ENCODE peak calls at places on chromosome 21, in nine cellular contexts. W is transverse colon; P is omental fat pad; Y is GM06990; D is CD4-positive, alpha-beta T cell; M is endodermal cell; Z is prostate gland; C is stomach; U is RWPE1. V is an unnamed sample.

GRCh38 chr21:40730051-40730760 is 116.8 kb downstream of the DSCAM start:
- DNase-seq in D (no peak), U (no peak), P (no peak), W (no peak), M (no peak), Y (no peak), Z (no peak), C (no peak), V (no peak)

GRCh38 chr21:16117331-16117730 is 387.5 kb downstream of the USP25 start:
- DNase-seq in M (no peak), Y (no peak), Z (no peak), D (no peak), U (no peak), C (no peak), W (no peak), P (no peak), V (no peak)

GRCh38 chr21:17270234-17270633 is 242.6 kb upstream of the CXADR start:
- DNase-seq in W (no peak), P (no peak), Z (peak; percentile 31), M (no peak), U (peak; percentile 5), Y (no peak), C (no peak), D (no peak), V (peak; percentile 19)

GRCh38 chr21:38346286-38346685 is 89.5 kb downstream of the KCNJ15 start:
- DNase-seq in M (no peak), Y (no peak), P (no peak), U (no peak), D (no peak), C (no peak), W (no peak), Z (no peak), V (no peak)

GRCh38 chr21:36658926-36659325 is 40.0 kb upstream of the SIM2 start:
- DNase-seq in Z (no peak), U (no peak), C (no peak), M (no peak), W (no peak), D (no peak), Y (no peak), P (no peak), V (no peak)

GRCh38 chr21:34574581-34574980 is 40.3 kb downstream of the RCAN1 start:
- DNase-seq in Z (no peak), M (no peak), D (no peak), U (no peak), P (no peak), W (no peak), C (no peak), Y (no peak), V (no peak)

GRCh38 chr21:34526618-34527290 is 14.7 kb upstream of the KCNE1 start:
- DNase-seq in W (peak; percentile 76), D (no peak), Y (no peak), C (peak; percentile 77), M (peak; percentile 82), U (peak; percentile 91), P (peak; percentile 48), Z (peak; percentile 69), V (peak; percentile 79)

GRCh38 chr21:42547001-42547905 is 33.6 kb downstream of the SLC37A1 start:
- DNase-seq in Z (peak; percentile 49), P (no peak), U (no peak), D (no peak), M (no peak), W (no peak), Y (no peak), C (no peak), V (no peak)

GRCh38 chr21:25453524-25453923 is 153.8 kb downstream of the MRPL39 start:
- DNase-seq in C (no peak), Y (no peak), D (no peak), Z (no peak), U (no peak), M (no peak), P (no peak), W (no peak), V (no peak)

GRCh38 chr21:16634522-16634914 is 878.3 kb upstream of the CXADR start:
- DNase-seq in W (no peak), D (no peak), C (no peak), Z (no peak), Y (no peak), U (no peak), M (peak; percentile 45), P (no peak), V (no peak)

GRCh38 chr21:44443891-44444285 is 11.4 kb upstream of the LRRC3 start:
- DNase-seq in P (no peak), Y (no peak), C (no peak), U (no peak), Z (no peak), M (no peak), W (no peak), D (no peak), V (no peak)

GRCh38 chr21:44445413-44445812 is 9.9 kb upstream of the LRRC3 start:
- DNase-seq in C (no peak), Y (no peak), M (no peak), P (no peak), D (no peak), U (no peak), Z (no peak), W (no peak), V (no peak)

GRCh38 chr21:44442266-44443125 is 12.8 kb upstream of the LRRC3 start:
- DNase-seq in M (no peak), U (no peak), Z (no peak), D (no peak), C (no peak), Y (no peak), W (no peak), P (no peak), V (no peak)

GRCh38 chr21:44443291-44443890 is 11.9 kb upstream of the LRRC3 start:
- DNase-seq in U (no peak), Y (no peak), P (no peak), W (no peak), C (no peak), Z (no peak), M (no peak), D (no peak), V (no peak)

DNA sequence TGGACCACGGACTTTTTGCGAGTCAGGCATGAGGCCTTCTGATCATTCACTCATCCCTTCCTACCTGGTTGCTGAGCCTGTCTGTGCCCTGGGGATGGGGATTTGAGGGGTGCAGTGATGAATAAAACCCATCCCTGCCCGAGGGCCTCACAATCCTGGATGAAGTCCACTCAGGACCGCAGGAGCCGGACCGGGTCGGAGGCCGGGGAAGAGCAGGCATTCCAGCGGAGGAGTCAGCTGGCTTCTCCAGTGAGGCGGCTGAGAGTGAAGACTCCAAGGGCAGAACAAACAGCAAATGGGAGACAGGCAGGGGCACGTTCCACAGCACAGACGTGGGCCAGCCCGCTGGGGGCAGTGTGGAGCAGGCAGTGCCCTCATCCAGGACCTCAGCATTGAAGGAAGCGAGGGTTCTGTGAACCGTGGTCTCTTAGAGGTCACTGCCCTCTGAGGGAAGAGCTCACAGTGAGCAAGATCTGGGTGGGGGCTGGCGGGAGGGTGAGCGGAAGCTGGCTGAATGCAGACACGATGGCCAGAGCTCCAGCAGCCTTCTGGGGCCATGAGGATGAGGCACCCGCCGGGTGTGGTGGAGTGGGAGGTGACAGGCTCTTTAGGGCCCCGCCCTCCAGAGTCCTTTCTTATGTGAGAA is 10.9 kb upstream of the LRRC3 start:
- DNase-seq in C (no peak), Z (no peak), P (no peak), M (peak; percentile 89), D (no peak), Y (no peak), U (no peak), W (no peak), V (no peak)
- TF ChIP-seq CTCF in C (no peak), Z (no peak), P (no peak), M (peak; percentile 74), D (no peak), Y (peak; percentile 54), U (no peak), W (no peak), V (no peak)

GRCh38 chr21:33374874-33375644 is 28.2 kb upstream of the IFNGR2 start:
- DNase-seq in W (no peak), D (no peak), U (no peak), P (no peak), M (no peak), Y (no peak), C (no peak), Z (no peak), V (no peak)
- TF ChIP-seq CTCF in W (peak; percentile 43), D (peak; percentile 45), U (no peak), P (no peak), M (peak; percentile 21), Y (no peak), C (no peak), Z (no peak), V (no peak)

GRCh38 chr21:29022141-29022540 is 2.3 kb upstream of the USP16 start:
- DNase-seq in C (no peak), U (no peak), D (no peak), Y (no peak), P (no peak), Z (no peak), M (no peak), W (no peak), V (no peak)

GRCh38 chr21:29025328-29025713 is 853 bp downstream of the USP16 start:
- DNase-seq in M (no peak), P (no peak), Z (no peak), U (peak; percentile 17), D (no peak), Y (no peak), W (no peak), C (no peak), V (no peak)

GRCh38 chr21:29029524-29029923 is 5.1 kb downstream of the USP16 start:
- DNase-seq in P (no peak), Y (no peak), U (no peak), D (no peak), Z (no peak), C (no peak), M (no peak), W (no peak), V (no peak)

DNA sequence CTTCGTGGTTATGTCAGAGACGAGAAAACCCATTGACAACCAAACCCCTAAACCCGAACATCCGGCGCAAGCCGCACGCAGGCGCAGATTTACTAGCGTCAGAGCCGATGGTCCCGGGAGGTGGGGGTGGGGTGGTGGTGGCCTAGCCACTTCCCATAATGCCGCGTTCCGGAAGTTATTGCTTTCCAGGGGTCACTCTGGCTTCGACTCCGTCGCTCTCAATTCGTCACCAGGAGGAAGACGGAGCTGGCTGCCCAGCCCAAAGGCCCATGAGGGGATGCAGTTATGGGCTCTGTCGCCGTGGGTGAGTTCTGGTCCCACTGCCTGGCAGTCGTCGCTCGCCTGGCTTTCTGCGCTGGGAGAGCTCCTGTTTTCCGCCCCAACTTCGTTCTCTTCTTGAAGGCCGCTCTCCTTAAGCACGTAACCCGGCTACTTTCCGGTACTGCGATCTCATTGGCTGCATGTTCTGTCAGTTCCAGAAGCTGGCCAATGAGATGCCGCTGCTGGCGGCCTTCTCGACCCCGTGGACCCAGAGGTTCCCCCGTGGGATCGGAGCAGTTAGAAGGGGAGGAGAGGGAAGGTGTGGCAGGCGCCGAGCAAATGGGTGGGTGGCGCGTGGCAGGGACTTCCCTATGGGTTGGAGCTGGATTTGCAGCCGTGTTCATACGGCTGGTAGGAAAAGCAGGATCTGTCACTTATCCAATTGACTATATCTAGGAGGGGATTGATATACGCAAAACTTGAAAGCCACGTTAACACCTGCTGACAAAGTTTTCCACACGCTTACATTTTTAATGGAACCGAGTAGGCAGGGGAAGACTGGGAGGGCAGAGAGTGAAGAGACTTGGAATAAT is at the start of gene USP16:
- DNase-seq in D (peak; percentile 89), Y (peak; percentile 98), P (peak; percentile 88), U (peak; percentile 99), C (peak; percentile 95), W (peak; percentile 97), Z (peak; percentile 95), M (peak; percentile 97), V (peak; percentile 98)
- TF ChIP-seq CTCF in D (no peak), Y (no peak), P (no peak), U (no peak), C (no peak), W (no peak), Z (peak; percentile 30), M (no peak), V (no peak)

GRCh38 chr21:31387560-31388186 is 43.6 kb upstream of the TIAM1 start:
- DNase-seq in U (no peak), W (no peak), Y (no peak), C (no peak), M (no peak), D (no peak), Z (no peak), P (no peak), V (no peak)
- TF ChIP-seq CTCF in U (no peak), W (no peak), Y (no peak), C (no peak), M (no peak), D (no peak), Z (no peak), P (no peak), V (no peak)

V was measured in LNCaP clone FGC.